ENCODE peak calls at places on chromosomes 4 and X, in nine cellular contexts. R is AG08395; T is progenitor cell of endocrine pancreas; G is RWPE1; Q is fibroblast of gingiva; S is stimulated activated naive CD4-positive, alpha-beta T cell; E is kidney epithelial cell; A is NB4; O is smooth muscle cell of the brain vasculature. B is an unnamed sample.

GRCh38 chrX:78923198-78924015 is 21.8 kb upstream of the P2RY10 start:
- DNase-seq in A (no peak), T (no peak), Q (no peak), O (no peak), E (no peak), G (no peak), R (no peak), S (no peak), B (peak)

GRCh38 chr4:110487873-110488272 is 11.9 kb downstream of the ENPEP start:
- DNase-seq in R (no peak), A (no peak), S (no peak), E (no peak), G (no peak), T (no peak), Q (peak), O (no peak), B (peak)

GRCh38 chr4:78569291-78569821 is 17.8 kb downstream of the ANXA3 start:
- DNase-seq in S (no peak), G (peak), T (no peak), E (peak), A (no peak), Q (peak), O (peak), R (peak), B (no peak)

GRCh38 chr4:151517896-151518295 is 108.9 kb downstream of the FHIP1A start:
- DNase-seq in A (no peak), T (no peak), R (no peak), O (no peak), E (no peak), Q (no peak), S (no peak), G (no peak), B (no peak)

GRCh38 chrX:23403849-23404248 is 69.2 kb downstream of the PTCHD1 start:
- DNase-seq in E (no peak), R (no peak), Q (no peak), T (no peak), A (peak), O (no peak), S (no peak), G (no peak), B (no peak)

GRCh38 chr4:8319061-8319460 is 49.5 kb downstream of the HTRA3 start:
- DNase-seq in O (no peak), S (no peak), E (no peak), Q (no peak), R (no peak), G (no peak), T (no peak), A (no peak), B (no peak)

GRCh38 chr4:189022441-189023035 is 883.3 kb downstream of the TRIML1 start:
- DNase-seq in S (no peak), T (no peak), A (no peak), E (peak), Q (no peak), G (no peak), R (peak), O (no peak), B (no peak)

GRCh38 chr4:123833156-123833555 is 436.6 kb downstream of the SPRY1 start:
- DNase-seq in S (no peak), A (no peak), E (no peak), T (no peak), G (peak), R (peak), O (no peak), Q (no peak), B (no peak)

GRCh38 chr4:90184560-90184959 is 57.4 kb downstream of the CCSER1 start:
- DNase-seq in R (no peak), A (no peak), O (no peak), Q (no peak), S (no peak), E (no peak), T (no peak), G (no peak), B (no peak)

GRCh38 chrX:140503714-140504351 is 1.0 kb downstream of the SOX3 start:
- DNase-seq in Q (no peak), G (no peak), E (no peak), S (no peak), O (no peak), T (peak), R (no peak), A (no peak), B (no peak)

GRCh38 chr4:57270350-57270749 is 160.2 kb upstream of the IGFBP7 start:
- DNase-seq in R (no peak), G (no peak), A (no peak), Q (no peak), E (no peak), O (no peak), S (no peak), T (no peak), B (peak)

GRCh38 chrX:2391869-2392606 is 108.7 kb downstream of the DHRSX start:
- DNase-seq in O (no peak), Q (peak), G (peak), A (no peak), T (no peak), E (peak), S (no peak), R (peak), B (no peak)

GRCh38 chrX:17860179-17860780 is 818 bp downstream of the RAI2 start:
- DNase-seq in O (no peak), T (no peak), G (no peak), E (no peak), R (no peak), Q (no peak), A (no peak), S (no peak), B (no peak)